ENCODE peak calls at places on chromosomes 3 and 15, in seven cellular contexts. X, Q, S, E, V, C and N are unnamed samples.
A peak's percentile ranks its signal among the peaks of the same experiment; 100 is the strongest.

GRCh38 chr15:40044717-40045571 is 6.0 kb upstream of the SRP14 start:
- DNase-seq in X (peak; percentile 65), Q (peak; percentile 94), S (peak; percentile 83), E (peak; percentile 88), V (peak; percentile 84), C (peak; percentile 18), N (peak; percentile 66)

GRCh38 chr3:134487406-134487805 is 1.5 kb downstream of the CEP63 start:
- DNase-seq in X (no peak), Q (no peak), S (no peak), E (no peak), V (no peak), C (no peak), N (no peak)

GRCh38 chr3:143060906-143061305 is 58.7 kb upstream of the CHST2 start:
- DNase-seq in X (no peak), Q (no peak), S (no peak), E (no peak), V (no peak), C (no peak), N (no peak)

GRCh38 chr3:48222616-48223513 is at the start of gene CAMP:
- DNase-seq in X (no peak), Q (peak; percentile 38), S (peak; percentile 10), E (no peak), V (no peak), C (no peak), N (no peak)

GRCh38 chr3:5017953-5018531 is 38.8 kb downstream of the BHLHE40 start:
- DNase-seq in X (no peak), Q (peak; percentile 86), S (peak; percentile 53), E (no peak), V (no peak), C (no peak), N (peak; percentile 69)

GRCh38 chr15:36208868-36209582 is 370.4 kb upstream of the CDIN1 start:
- DNase-seq in X (no peak), Q (peak; percentile 19), S (peak; percentile 45), E (no peak), V (no peak), C (no peak), N (peak; percentile 9)

GRCh38 chr3:185796431-185797107 is 28.3 kb downstream of the IGF2BP2 start:
- DNase-seq in X (no peak), Q (peak; percentile 18), S (peak; percentile 80), E (no peak), V (no peak), C (no peak), N (no peak)

GRCh38 chr15:71562251-71562650 is 248.1 kb upstream of the NR2E3 start:
- DNase-seq in X (no peak), Q (no peak), S (no peak), E (no peak), V (no peak), C (no peak), N (no peak)

GRCh38 chr3:187101184-187102072 is 37.9 kb downstream of the RPL39L start:
- DNase-seq in X (peak; percentile 34), Q (peak; percentile 70), S (peak; percentile 81), E (no peak), V (peak; percentile 24), C (no peak), N (peak; percentile 43)

GRCh38 chr3:111980716-111981456 is 2.1 kb downstream of the ABHD10 start:
- DNase-seq in X (no peak), Q (no peak), S (no peak), E (no peak), V (no peak), C (no peak), N (no peak)

GRCh38 chr15:43225201-43225949 is 4.6 kb upstream of the EPB42 start:
- DNase-seq in X (peak; percentile 17), Q (peak; percentile 79), S (peak; percentile 68), E (no peak), V (no peak), C (peak; percentile 20), N (peak; percentile 47)

GRCh38 chr3:127406309-127407025 is 118.6 kb upstream of the PRR20G start:
- DNase-seq in X (no peak), Q (no peak), S (no peak), E (no peak), V (peak; percentile 1), C (no peak), N (no peak)